ENCODE peak calls at places on chromosomes 2 and 18, in seven cellular contexts. X is fibroblast of lung, R is PC-3, K is PC-9, O is GM23248, E is neural progenitor cell, V is SK-N-SH. Y is an unnamed sample.

GRCh38 chr2:61645911-61646310 is 107.8 kb upstream of the XPO1 start:
- DNase-seq in X (peak), R (peak), K (no peak), O (peak), E (no peak), V (no peak), Y (no peak)

GRCh38 chr18:79523738-79524180 is 128.0 kb downstream of the NFATC1 start:
- DNase-seq in X (no peak), R (no peak), K (no peak), O (no peak), E (no peak), V (no peak), Y (no peak)

GRCh38 chr2:39994151-39994550 is 215.1 kb upstream of the THUMPD2 start:
- DNase-seq in X (peak), R (peak), K (no peak), O (peak), E (no peak), V (no peak), Y (no peak)

GRCh38 chr2:176132397-176133086 is 3.0 kb downstream of the HOXD8 start:
- DNase-seq in X (peak), R (no peak), K (no peak), O (peak), E (peak), V (no peak), Y (no peak)

GRCh38 chr2:104434363-104434792 is 419.5 kb upstream of the POU3F3 start:
- DNase-seq in X (no peak), R (no peak), K (no peak), O (peak), E (peak), V (peak), Y (no peak)

GRCh38 chr18:64052772-64053171 is 82.9 kb downstream of the SERPINB8 start:
- DNase-seq in X (no peak), R (no peak), K (no peak), O (no peak), E (no peak), V (no peak), Y (no peak)

GRCh38 chr2:61967262-61967661 is 61.8 kb downstream of the COMMD1 start:
- DNase-seq in X (peak), R (no peak), K (no peak), O (no peak), E (no peak), V (no peak), Y (no peak)

GRCh38 chr18:59451073-59451472 is 92.0 kb upstream of the LMAN1 start:
- DNase-seq in X (no peak), R (no peak), K (no peak), O (no peak), E (no peak), V (no peak), Y (no peak)

GRCh38 chr2:224369028-224369632 is 32.8 kb downstream of the FAM124B start:
- DNase-seq in X (peak), R (peak), K (peak), O (peak), E (peak), V (peak), Y (peak)

GRCh38 chr18:3869848-3870247 is 419.9 kb downstream of the TGIF1 start:
- DNase-seq in X (peak), R (peak), K (no peak), O (peak), E (peak), V (peak), Y (peak)

GRCh38 chr18:35049111-35050003 is 8.1 kb downstream of the MAPRE2 start:
- DNase-seq in X (no peak), R (no peak), K (no peak), O (no peak), E (no peak), V (no peak), Y (no peak)

GRCh38 chr2:112623913-112624777 is 21.6 kb upstream of the SLC20A1 start:
- DNase-seq in X (peak), R (peak), K (peak), O (peak), E (no peak), V (no peak), Y (no peak)

GRCh38 chr18:36086186-36086585 is 18.8 kb upstream of the RPRD1A start:
- DNase-seq in X (no peak), R (no peak), K (no peak), O (no peak), E (no peak), V (no peak), Y (no peak)

GRCh38 chr2:3522851-3523481 is 3.6 kb upstream of the ADI1 start:
- DNase-seq in X (peak), R (no peak), K (no peak), O (peak), E (no peak), V (no peak), Y (no peak)

GRCh38 chr18:74507927-74508326 is 11.8 kb downstream of the CNDP2 start:
- DNase-seq in X (no peak), R (no peak), K (no peak), O (no peak), E (no peak), V (no peak), Y (no peak)

GRCh38 chr2:99938250-99938649 is 204.1 kb downstream of the AFF3 start:
- DNase-seq in X (no peak), R (no peak), K (no peak), O (no peak), E (no peak), V (no peak), Y (no peak)

GRCh38 chr2:84459944-84460429 is 907 bp upstream of the SUCLG1 start:
- DNase-seq in X (no peak), R (peak), K (peak), O (no peak), E (peak), V (no peak), Y (no peak)

GRCh38 chr2:221724631-221725203 is 152.6 kb upstream of the EPHA4 start:
- DNase-seq in X (no peak), R (no peak), K (no peak), O (no peak), E (no peak), V (no peak), Y (no peak)

GRCh38 chr2:37583402-37583801 is 88.0 kb downstream of the CDC42EP3 start:
- DNase-seq in X (no peak), R (no peak), K (no peak), O (peak), E (no peak), V (no peak), Y (no peak)

GRCh38 chr2:37586663-37587409 is 84.6 kb downstream of the CDC42EP3 start:
- DNase-seq in X (no peak), R (peak), K (peak), O (peak), E (no peak), V (no peak), Y (no peak)

GRCh38 chr2:37583867-37584266 is 87.6 kb downstream of the CDC42EP3 start:
- DNase-seq in X (peak), R (peak), K (peak), O (peak), E (no peak), V (no peak), Y (peak)

GRCh38 chr2:37585982-37586621 is 85.3 kb downstream of the CDC42EP3 start:
- DNase-seq in X (peak), R (peak), K (peak), O (peak), E (no peak), V (no peak), Y (no peak)

DNA sequence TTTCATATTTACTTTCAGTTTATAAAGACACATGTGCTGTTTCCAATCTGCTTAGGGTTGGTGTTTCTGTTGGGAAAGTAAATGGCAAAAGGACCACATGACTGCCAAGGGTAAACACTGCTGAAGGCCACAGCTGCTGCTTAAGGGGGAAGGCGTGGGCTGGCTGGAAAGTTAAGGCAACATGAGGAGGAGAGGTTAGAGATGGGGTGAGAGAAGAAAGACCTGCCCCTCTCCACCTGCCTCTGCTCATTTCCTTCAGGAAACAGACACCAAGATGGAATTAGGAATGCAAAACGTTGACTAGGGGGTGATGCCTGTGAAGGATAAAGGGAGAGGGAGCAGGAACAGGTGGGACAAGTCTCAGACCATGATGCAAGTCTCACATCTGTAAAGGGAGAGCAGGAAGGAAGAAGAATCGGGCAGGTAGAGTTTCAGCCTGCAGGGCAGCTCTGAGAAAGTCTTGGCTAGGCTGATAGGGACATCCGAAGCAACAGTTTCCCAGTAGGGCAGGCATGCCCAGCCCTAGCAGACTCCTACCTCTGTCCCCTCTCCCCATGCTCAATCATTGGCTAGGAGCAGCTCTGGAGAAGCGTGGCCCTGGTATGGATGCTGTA is 86.0 kb downstream of the CDC42EP3 start:
- DNase-seq in X (peak), R (peak), K (peak), O (no peak), E (no peak), V (no peak), Y (no peak)
- H2AFZ ChIP-seq in X (no peak), R (no peak), K (peak), O (no peak), E (peak), V (no peak), Y (peak)

GRCh38 chr2:164960159-164960558 is 4.8 kb upstream of the SLC38A11 start:
- DNase-seq in X (no peak), R (no peak), K (no peak), O (no peak), E (no peak), V (no peak), Y (no peak)

GRCh38 chr2:164969909-164970690 is 14.8 kb upstream of the SLC38A11 start:
- DNase-seq in X (no peak), R (no peak), K (no peak), O (no peak), E (no peak), V (no peak), Y (no peak)

GRCh38 chr2:164967349-164967748 is 12.0 kb upstream of the SLC38A11 start:
- DNase-seq in X (no peak), R (no peak), K (no peak), O (no peak), E (peak), V (no peak), Y (no peak)

GRCh38 chr2:164967781-164968228 is 12.5 kb upstream of the SLC38A11 start:
- DNase-seq in X (peak), R (peak), K (peak), O (peak), E (peak), V (no peak), Y (no peak)

DNA sequence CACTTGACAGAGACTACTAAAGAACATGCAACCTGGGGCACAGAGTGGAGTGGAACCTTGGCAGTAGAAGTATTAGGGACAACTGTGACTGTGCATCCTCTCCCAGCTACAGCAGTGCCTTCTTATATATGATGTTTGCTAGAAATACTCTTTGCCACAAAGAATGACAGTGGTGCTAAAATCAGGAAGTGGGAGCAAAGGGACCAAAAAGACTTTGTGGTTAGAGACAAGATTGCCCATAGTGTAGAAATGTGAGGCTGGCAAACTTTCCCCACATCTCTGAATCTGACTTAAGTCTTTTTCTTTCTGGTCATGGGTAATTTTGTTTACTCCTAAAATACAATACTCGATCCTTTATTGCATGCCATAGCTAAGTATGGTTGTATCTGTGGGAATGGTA is 9.4 kb upstream of the SLC38A11 start:
- DNase-seq in X (no peak), R (no peak), K (no peak), O (no peak), E (no peak), V (no peak), Y (no peak)
- H3K4me2 ChIP-seq in X (no peak), R (no peak), K (no peak), O (no peak), E (no peak), V (no peak), Y (no peak)

GRCh38 chr2:152304845-152305244 is 30.1 kb upstream of the FMNL2 start:
- DNase-seq in X (peak), R (no peak), K (no peak), O (peak), E (no peak), V (no peak), Y (no peak)

GRCh38 chr2:152307863-152308262 is 27.1 kb upstream of the FMNL2 start:
- DNase-seq in X (peak), R (peak), K (no peak), O (no peak), E (no peak), V (no peak), Y (no peak)

GRCh38 chr2:152309352-152310214 is 25.4 kb upstream of the FMNL2 start:
- DNase-seq in X (no peak), R (peak), K (no peak), O (no peak), E (no peak), V (no peak), Y (no peak)
- H2AFZ ChIP-seq in X (no peak), R (peak), K (no peak), O (no peak), E (no peak), V (no peak), Y (no peak)

GRCh38 chr2:189613650-189614420 is 33.2 kb upstream of the SLC40A1 start:
- DNase-seq in X (peak), R (no peak), K (no peak), O (peak), E (no peak), V (peak), Y (no peak)

GRCh38 chr2:189609853-189610252 is 29.3 kb upstream of the SLC40A1 start:
- DNase-seq in X (peak), R (peak), K (no peak), O (peak), E (no peak), V (no peak), Y (no peak)

GRCh38 chr2:189610700-189611099 is 30.1 kb upstream of the SLC40A1 start:
- DNase-seq in X (no peak), R (peak), K (no peak), O (no peak), E (no peak), V (no peak), Y (no peak)

GRCh38 chr2:189614585-189614984 is 34.0 kb upstream of the SLC40A1 start:
- DNase-seq in X (no peak), R (no peak), K (no peak), O (no peak), E (no peak), V (no peak), Y (no peak)

DNA sequence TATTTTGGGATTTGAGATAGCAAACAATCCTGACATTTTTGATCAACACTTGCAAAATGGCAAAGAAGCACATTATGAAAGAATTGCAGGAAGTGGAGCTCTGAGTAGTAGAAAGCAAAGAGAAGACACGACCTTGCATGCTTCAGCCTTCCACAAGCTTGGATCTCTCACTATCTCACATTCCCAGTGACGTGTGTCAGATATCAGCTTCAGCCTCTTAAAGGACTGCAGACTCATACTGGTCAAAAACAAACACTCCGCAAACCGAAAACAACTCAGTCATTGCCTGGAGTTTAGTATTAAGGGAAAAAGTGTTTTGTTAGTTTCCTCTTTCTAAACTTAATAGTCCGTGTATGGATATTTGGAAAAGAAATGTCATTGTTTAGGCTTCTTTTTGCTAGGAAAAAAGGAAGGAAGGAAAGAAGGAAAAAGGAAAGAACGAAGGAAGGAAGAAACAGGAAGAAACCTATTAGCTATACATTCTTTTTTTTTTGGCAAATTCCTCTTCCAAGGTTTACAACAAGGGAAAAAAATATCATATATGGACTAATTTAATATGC is 32.6 kb upstream of the SLC40A1 start:
- DNase-seq in X (peak), R (no peak), K (peak), O (peak), E (no peak), V (no peak), Y (no peak)
- H3K4me2 ChIP-seq in X (peak), R (no peak), K (peak), O (peak), E (no peak), V (no peak), Y (no peak)

DNA sequence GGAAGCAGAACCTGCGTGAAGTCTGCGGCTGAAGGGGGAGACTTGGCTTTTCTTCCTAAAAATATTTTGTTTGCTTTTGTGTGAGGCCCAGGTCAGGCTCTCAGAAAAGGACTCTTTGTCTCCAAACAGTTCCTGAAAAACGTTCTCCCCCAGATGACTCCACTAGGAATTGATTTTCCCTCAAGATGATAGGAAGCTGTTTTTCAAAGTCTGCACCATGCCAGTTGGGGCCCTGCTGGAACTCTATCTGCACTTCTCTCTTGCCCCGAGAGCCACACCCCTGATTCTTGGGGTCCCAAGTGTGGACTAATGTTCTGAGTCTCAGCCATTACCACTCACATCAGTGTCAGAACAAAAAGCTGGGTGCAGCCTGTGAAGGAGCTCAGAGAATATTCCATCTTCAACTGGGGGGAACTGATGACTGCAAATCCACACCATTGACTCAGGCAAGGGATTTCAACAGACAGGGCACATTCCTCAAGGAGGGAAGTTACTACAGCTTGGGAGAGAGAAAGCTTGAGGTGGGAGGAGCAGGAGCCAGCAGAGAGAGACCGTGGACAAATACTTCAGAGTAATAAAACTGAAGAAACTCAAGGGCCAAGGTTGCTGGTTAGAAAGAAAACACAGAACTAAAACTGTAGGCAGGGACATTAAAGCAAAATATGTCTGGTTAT is 768.3 kb downstream of the RNF144A start:
- DNase-seq in X (peak), R (peak), K (no peak), O (peak), E (no peak), V (no peak), Y (no peak)
- H2AFZ ChIP-seq in X (no peak), R (peak), K (no peak), O (peak), E (peak), V (no peak), Y (no peak)

DNA sequence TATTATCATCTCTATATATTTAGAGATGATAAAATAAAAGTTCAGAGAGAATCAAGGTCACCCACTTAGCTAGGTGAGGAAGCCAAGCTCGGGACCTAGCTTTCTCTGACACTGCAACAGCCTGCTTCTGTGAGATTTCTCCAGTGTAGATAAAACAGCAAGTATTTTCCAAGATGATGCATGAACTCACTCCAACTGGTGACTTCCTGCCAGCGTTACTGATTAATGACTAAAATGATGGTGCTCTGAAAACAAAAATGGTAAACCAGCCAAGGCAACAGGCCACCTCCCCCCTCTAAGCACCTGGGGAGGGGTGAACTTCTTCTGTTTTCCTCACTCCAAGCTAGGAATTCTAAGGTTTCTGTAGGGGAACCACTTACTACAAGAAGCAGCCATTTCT is 510.2 kb upstream of the ID2 start:
- DNase-seq in X (no peak), R (no peak), K (no peak), O (peak), E (no peak), V (no peak), Y (no peak)
- H3K4me2 ChIP-seq in X (no peak), R (no peak), K (no peak), O (no peak), E (no peak), V (peak), Y (no peak)

GRCh38 chr2:46098606-46099005 is 198.6 kb upstream of the EPAS1 start:
- DNase-seq in X (peak), R (peak), K (peak), O (peak), E (no peak), V (no peak), Y (no peak)
- H2AFZ ChIP-seq in X (no peak), R (peak), K (peak), O (peak), E (no peak), V (no peak), Y (no peak)

GRCh38 chr2:164725542-164725941 is 104.3 kb upstream of the GRB14 start:
- DNase-seq in X (no peak), R (no peak), K (no peak), O (no peak), E (no peak), V (no peak), Y (no peak)
- H3K4me2 ChIP-seq in X (no peak), R (no peak), K (no peak), O (no peak), E (no peak), V (no peak), Y (no peak)

GRCh38 chr2:85826990-85827878 is 61.6 kb downstream of the ST3GAL5 start:
- DNase-seq in X (peak), R (peak), K (peak), O (peak), E (peak), V (peak), Y (peak)

GRCh38 chr2:85830645-85831044 is 58.1 kb downstream of the ST3GAL5 start:
- DNase-seq in X (no peak), R (no peak), K (no peak), O (no peak), E (no peak), V (no peak), Y (no peak)

GRCh38 chr2:85827879-85828569 is 60.8 kb downstream of the ST3GAL5 start:
- DNase-seq in X (no peak), R (no peak), K (no peak), O (no peak), E (no peak), V (no peak), Y (no peak)

GRCh38 chr2:85831735-85832134 is 57.1 kb downstream of the ST3GAL5 start:
- DNase-seq in X (no peak), R (no peak), K (no peak), O (no peak), E (no peak), V (no peak), Y (no peak)

GRCh38 chr2:85828725-85829124 is 60.1 kb downstream of the ST3GAL5 start:
- DNase-seq in X (peak), R (no peak), K (no peak), O (no peak), E (no peak), V (no peak), Y (no peak)
- H2AFZ ChIP-seq in X (no peak), R (no peak), K (no peak), O (no peak), E (peak), V (no peak), Y (no peak)